ENCODE peak calls at places on chromosomes 1 and 21, in six cellular contexts. F is fibroblast of villous mesenchyme, J is fibroblast of mammary gland, Y is GM12865, P is A673, B is fibroblast of lung. L is an unnamed sample.

GRCh38 chr1:16254263-16254948 is 17.4 kb upstream of the CPLANE2 start:
- DNase-seq in F (no peak), J (peak; percentile 33), Y (no peak), P (no peak), B (peak; percentile 76), L (no peak)

GRCh38 chr1:64828829-64829228 is 84.0 kb downstream of the RAVER2 start:
- DNase-seq in F (no peak), J (no peak), Y (peak; percentile 12), P (peak; percentile 65), B (no peak), L (no peak)

GRCh38 chr1:78005755-78006154 is 1.0 kb downstream of the DNAJB4 start:
- DNase-seq in F (peak; percentile 91), J (peak; percentile 91), Y (peak; percentile 29), P (peak; percentile 77), B (peak; percentile 90), L (peak; percentile 93)

GRCh38 chr1:89310505-89310904 is 37.8 kb upstream of the GBP5 start:
- DNase-seq in F (peak; percentile 54), J (peak; percentile 28), Y (peak; percentile 49), P (peak; percentile 20), B (peak; percentile 3), L (peak; percentile 25)

GRCh38 chr1:39462074-39462473 is 29.4 kb upstream of the BMP8A start:
- DNase-seq in F (no peak), J (peak; percentile 81), Y (no peak), P (no peak), B (peak; percentile 30), L (no peak)

GRCh38 chr1:1434131-1434811 is 1.2 kb upstream of the VWA1 start:
- DNase-seq in F (no peak), J (no peak), Y (no peak), P (no peak), B (peak; percentile 45), L (peak; percentile 56)

GRCh38 chr21:36297555-36297937 is 22.5 kb upstream of the MORC3 start:
- DNase-seq in F (no peak), J (no peak), Y (peak; percentile 46), P (no peak), B (no peak), L (no peak)

GRCh38 chr1:6037338-6037762 is 8.3 kb upstream of the KCNAB2 start:
- DNase-seq in F (peak; percentile 28), J (peak; percentile 80), Y (peak; percentile 47), P (peak; percentile 90), B (no peak), L (peak; percentile 63)

GRCh38 chr1:209567788-209568187 is 15.7 kb upstream of the CAMK1G start:
- DNase-seq in F (peak; percentile 54), J (peak; percentile 82), Y (no peak), P (no peak), B (peak; percentile 90), L (peak; percentile 44)

GRCh38 chr1:151326619-151327222 is 495 bp downstream of the PI4KB start:
- DNase-seq in F (peak; percentile 41), J (peak; percentile 50), Y (peak; percentile 72), P (peak; percentile 63), B (peak; percentile 42), L (peak; percentile 32)

GRCh38 chr1:96159379-96159778 is 562.2 kb upstream of the PTBP2 start:
- DNase-seq in F (no peak), J (peak; percentile 18), Y (no peak), P (no peak), B (no peak), L (peak; percentile 3)

GRCh38 chr21:45970674-45971486 is 10.7 kb upstream of the COL6A1 start:
- DNase-seq in F (peak; percentile 60), J (no peak), Y (no peak), P (peak; percentile 72), B (peak; percentile 21), L (no peak)

GRCh38 chr1:223088713-223089240 is 54.3 kb downstream of the TLR5 start:
- DNase-seq in F (no peak), J (no peak), Y (no peak), P (no peak), B (peak; percentile 8), L (no peak)

GRCh38 chr21:35622612-35623011 is 437.7 kb downstream of the SETD4 start:
- DNase-seq in F (no peak), J (no peak), Y (no peak), P (no peak), B (no peak), L (no peak)

GRCh38 chr21:43681650-43682049 is 22.3 kb downstream of the RRP1B start:
- DNase-seq in F (no peak), J (no peak), Y (no peak), P (no peak), B (peak; percentile 15), L (no peak)

GRCh38 chr1:225561675-225562074 is 91.2 kb downstream of the ENAH start:
- DNase-seq in F (peak; percentile 70), J (no peak), Y (no peak), P (no peak), B (no peak), L (no peak)

GRCh38 chr1:46442317-46443161 is 47.1 kb upstream of the DMBX1 start:
- DNase-seq in F (peak; percentile 78), J (peak; percentile 87), Y (peak; percentile 76), P (peak; percentile 92), B (peak; percentile 75), L (peak; percentile 64)

GRCh38 chr1:101704895-101705294 is 291.8 kb downstream of the OLFM3 start:
- DNase-seq in F (no peak), J (no peak), Y (no peak), P (no peak), B (no peak), L (no peak)

GRCh38 chr1:208209896-208210589 is 34.1 kb downstream of the PLXNA2 start:
- DNase-seq in F (no peak), J (no peak), Y (no peak), P (no peak), B (no peak), L (no peak)

GRCh38 chr1:69700770-69701169 is 133.0 kb downstream of the LRRC7 start:
- DNase-seq in F (peak; percentile 22), J (peak; percentile 6), Y (peak; percentile 30), P (peak; percentile 27), B (peak; percentile 15), L (peak; percentile 8)

GRCh38 chr21:44082648-44083436 is 24.4 kb upstream of the PWP2 start:
- DNase-seq in F (no peak), J (no peak), Y (no peak), P (no peak), B (no peak), L (no peak)

GRCh38 chr1:109499661-109500536 is 6.0 kb downstream of the CYB561D1 start:
- DNase-seq in F (no peak), J (peak; percentile 61), Y (peak; percentile 64), P (peak; percentile 44), B (peak; percentile 79), L (peak; percentile 52)

GRCh38 chr1:159867322-159868064 is 5.0 kb upstream of the VSIG8 start:
- DNase-seq in F (peak; percentile 51), J (peak; percentile 52), Y (no peak), P (no peak), B (no peak), L (no peak)

GRCh38 chr1:17059391-17060128 is 5.7 kb upstream of the SDHB start:
- DNase-seq in F (peak; percentile 72), J (peak; percentile 70), Y (peak; percentile 83), P (peak; percentile 85), B (peak; percentile 68), L (peak; percentile 68)

GRCh38 chr1:33460947-33461629 is 11.4 kb upstream of the ZSCAN20 start:
- DNase-seq in F (no peak), J (no peak), Y (peak; percentile 77), P (no peak), B (no peak), L (no peak)

GRCh38 chr1:155127672-155128468 is at the start of gene EFNA1:
- DNase-seq in F (peak; percentile 16), J (peak; percentile 18), Y (no peak), P (peak; percentile 49), B (peak; percentile 25), L (no peak)

GRCh38 chr1:155127105-155127671 is 488 bp upstream of the EFNA1 start:
- DNase-seq in F (peak; percentile 51), J (peak; percentile 70), Y (no peak), P (peak; percentile 38), B (peak; percentile 55), L (peak; percentile 39)

GRCh38 chr1:155130272-155131006 is 2.8 kb downstream of the EFNA1 start:
- DNase-seq in F (no peak), J (no peak), Y (no peak), P (no peak), B (no peak), L (no peak)

GRCh38 chr1:155128469-155128754 is 736 bp downstream of the EFNA1 start:
- DNase-seq in F (no peak), J (no peak), Y (no peak), P (no peak), B (no peak), L (no peak)

DNA sequence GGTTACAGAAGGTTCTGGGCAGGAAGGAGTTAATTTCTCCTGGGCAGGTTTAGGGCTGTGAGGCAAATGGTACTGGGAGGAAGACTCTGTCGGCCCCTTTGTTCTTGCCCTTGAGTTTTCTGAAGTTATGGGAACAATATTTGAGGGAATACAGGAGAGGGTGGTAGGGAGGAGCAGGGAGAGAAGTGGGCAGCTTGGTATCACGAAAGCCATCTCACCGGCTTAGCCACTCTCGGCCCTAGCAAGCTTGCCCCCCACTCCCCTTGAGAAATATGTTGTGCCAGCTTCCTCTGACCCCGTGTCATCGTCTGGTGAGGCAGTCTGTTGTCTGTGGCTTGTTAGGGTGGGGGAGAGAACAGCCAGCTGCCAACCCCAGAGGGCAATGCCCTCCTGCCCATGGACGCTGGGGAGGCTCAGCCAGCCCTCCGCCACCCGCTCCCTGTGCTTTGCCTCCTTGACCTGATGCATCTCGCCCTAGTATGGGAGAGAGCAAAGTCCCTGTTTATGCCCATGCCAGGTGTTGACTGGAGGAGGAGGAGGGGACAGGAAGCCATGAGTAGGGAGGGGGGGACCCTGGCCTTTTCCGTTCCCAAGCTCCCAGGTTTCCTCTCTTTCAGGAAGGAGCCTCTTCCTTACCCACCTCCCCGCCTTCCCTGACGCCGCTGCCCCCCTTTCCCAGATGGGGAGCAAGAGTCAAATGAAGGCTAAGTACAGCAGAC is 1.2 kb downstream of the EFNA1 start:
- DNase-seq in F (no peak), J (no peak), Y (no peak), P (no peak), B (no peak), L (no peak)
- H3K4me3 ChIP-seq in F (no peak overlapping the region), J (no peak overlapping the region), Y (no peak overlapping the region), P (peak overlapping the region; percentile 56), B (no peak overlapping the region), L (no peak overlapping the region)

GRCh38 chr1:93980320-93980744 is 71.1 kb upstream of the GCLM start:
- DNase-seq in F (peak; percentile 30), J (no peak), Y (peak; percentile 16), P (peak; percentile 50), B (peak; percentile 40), L (no peak)
- TF ChIP-seq CTCF in F (peak; percentile 46), J (peak; percentile 32), Y (peak; percentile 33), P (peak; percentile 71), B (peak; percentile 15), L (peak; percentile 43)

DNA sequence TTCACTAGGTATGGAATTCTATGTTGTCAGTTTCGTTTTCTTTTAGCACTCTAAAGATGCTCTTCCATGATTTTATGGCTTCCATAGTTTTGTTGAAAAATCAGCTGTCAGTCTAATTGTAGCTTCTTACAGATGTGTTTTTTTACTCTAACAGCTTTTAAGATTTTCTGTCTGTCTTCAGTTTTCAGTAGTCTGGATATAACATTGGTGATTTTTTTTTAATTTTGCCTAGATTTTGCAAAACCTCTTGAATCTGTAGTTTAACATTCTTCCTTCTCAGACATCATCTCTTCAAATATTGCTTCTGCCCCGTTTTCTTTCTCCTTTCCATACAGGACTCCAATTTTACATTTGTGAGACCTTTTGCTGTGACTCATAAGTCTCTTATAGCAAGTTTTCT is 17.9 kb upstream of the DYRK1A start:
- DNase-seq in F (peak; percentile 18), J (no peak), Y (no peak), P (no peak), B (no peak), L (no peak)
- H3K4me3 ChIP-seq in F (no peak overlapping the region), J (no peak overlapping the region), Y (no peak overlapping the region), P (no peak overlapping the region), B (no peak overlapping the region), L (no peak overlapping the region)

GRCh38 chr1:25990702-25991395 is 7.0 kb downstream of the PAFAH2 start:
- DNase-seq in F (no peak), J (no peak), Y (no peak), P (no peak), B (no peak), L (no peak)
- TF ChIP-seq CTCF in F (no peak), J (no peak), Y (no peak), P (no peak), B (no peak), L (no peak)